ENCODE peak calls at places on chromosomes 2 and 18, in four cellular contexts. Y is esophagus squamous epithelium, D is B cell, E is amniotic stem cell. R is an unnamed sample.

GRCh38 chr18:7459851-7460774 is 107.0 kb upstream of the PTPRM start:
- DNase-seq in Y (no peak), D (no peak), E (no peak), R (no peak)

GRCh38 chr18:63788447-63789096 is 13.4 kb downstream of the SERPINB7 start:
- DNase-seq in Y (no peak), D (no peak), E (peak; percentile 70), R (no peak)

GRCh38 chr2:118255301-118255700 is 167.0 kb downstream of the INSIG2 start:
- DNase-seq in Y (no peak), D (no peak), E (no peak), R (no peak)

GRCh38 chr18:28511421-28511821 is 334.5 kb upstream of the CDH2 start:
- DNase-seq in Y (no peak), D (no peak), E (no peak), R (no peak)

GRCh38 chr2:1614564-1614963 is 129.8 kb downstream of the PXDN start:
- DNase-seq in Y (no peak), D (peak; percentile 74), E (no peak), R (no peak)

GRCh38 chr2:185316383-185316782 is 422.2 kb upstream of the FSIP2 start:
- DNase-seq in Y (no peak), D (no peak), E (no peak), R (no peak)

GRCh38 chr18:13278231-13278630 is 59.7 kb downstream of the LDLRAD4 start:
- DNase-seq in Y (no peak), D (no peak), E (no peak), R (no peak)

GRCh38 chr2:168731550-168732128 is 70.8 kb upstream of the NOSTRIN start:
- DNase-seq in Y (no peak), D (no peak), E (no peak), R (no peak)

GRCh38 chr18:54239091-54239490 is 14.6 kb upstream of the MBD2 start:
- DNase-seq in Y (no peak), D (no peak), E (no peak), R (no peak)

GRCh38 chr18:45343365-45343764 is 271.9 kb upstream of the SLC14A2 start:
- DNase-seq in Y (no peak), D (no peak), E (no peak), R (no peak)

GRCh38 chr2:197191177-197191947 is 119.2 kb downstream of the ANKRD44 start:
- DNase-seq in Y (no peak), D (peak; percentile 76), E (no peak), R (no peak)

GRCh38 chr2:95284886-95285541 is 10.8 kb downstream of the PROM2 start:
- DNase-seq in Y (no peak), D (no peak), E (no peak), R (no peak)

GRCh38 chr2:10140841-10141610 is 18.5 kb downstream of the RRM2 start:
- DNase-seq in Y (no peak), D (no peak), E (no peak), R (no peak)

GRCh38 chr18:79919089-79919488 is 32.4 kb downstream of the SLC66A2 start:
- DNase-seq in Y (no peak), D (no peak), E (no peak), R (no peak)

GRCh38 chr2:240308111-240308651 is 127.3 kb upstream of the GPC1 start:
- DNase-seq in Y (no peak), D (no peak), E (no peak), R (no peak)

GRCh38 chr2:239821694-239822075 is 203.5 kb downstream of the NDUFA10 start:
- DNase-seq in Y (no peak), D (no peak), E (no peak), R (no peak)

GRCh38 chr2:239293450-239294430 is 107.1 kb downstream of the HDAC4 start:
- DNase-seq in Y (no peak), D (peak; percentile 50), E (no peak), R (peak; percentile 26)

GRCh38 chr2:54519841-54520459 is 63.8 kb downstream of the SPTBN1 start:
- DNase-seq in Y (no peak), D (no peak), E (no peak), R (no peak)

GRCh38 chr18:57432765-57433400 is 2.3 kb upstream of the ONECUT2 start:
- DNase-seq in Y (no peak), D (no peak), E (no peak), R (no peak)

GRCh38 chr2:12350821-12351220 is 365.9 kb upstream of the TRIB2 start:
- DNase-seq in Y (no peak), D (no peak), E (no peak), R (no peak)

GRCh38 chr18:6835345-6835744 is 105.8 kb downstream of the ARHGAP28 start:
- DNase-seq in Y (no peak), D (no peak), E (no peak), R (no peak)

GRCh38 chr2:237614151-237614720 is 13.2 kb upstream of the LRRFIP1 start:
- DNase-seq in Y (no peak), D (no peak), E (no peak), R (no peak)

GRCh38 chr2:52765735-52766134 is 1001.9 kb upstream of the CHAC2 start:
- DNase-seq in Y (no peak), D (no peak), E (no peak), R (no peak)